ENCODE peak calls at places on chromosomes 5 and 9, in nine cellular contexts. One of them, this sample, is unnamed.
A peak's percentile ranks its signal among the peaks of the same experiment; 100 is the strongest.

GRCh38 chr5:176407456-176408244 is 8.7 kb downstream of the CLTB start:
- DNase-seq in neuronal stem cell: no peak
- DNase-seq in NCI-H69: no peak
- DNase-seq in IMR-90: no peak
- DNase-seq in HEK293T: no peak
- DNase-seq in neural crest cell: no peak
- DNase-seq in stimulated activated naive B cell treated with anti-CD40 and anti-IgM and Interleukin-4, amounts not matched to agents 10 μg/mL and 1 μg/mL and 100 μg/mL, for 72 hours: no peak
- DNase-seq in stimulated activated CD8-positive, alpha-beta memory T cell treated with anti-CD3 and anti-CD28 coated beads, Interleukin-12 subunit alpha, Interleukin-12 subunit beta, amount 100 ng/mL, for 1 hour: no peak
- DNase-seq in activated CD4-positive, alpha-beta T cell treated with anti-CD3 and anti-CD28 coated beads, Interleukin-2, amount 10 ng/mL, durations not matched to agents 7 days and 5 days: no peak
- DNase-seq in this sample: no peak

GRCh38 chr9:109232449-109232848 is 65.4 kb upstream of the FRRS1L start:
- DNase-seq in neuronal stem cell: no peak
- DNase-seq in NCI-H69: no peak
- DNase-seq in IMR-90: peak; percentile 61
- DNase-seq in HEK293T: no peak
- DNase-seq in neural crest cell: no peak
- DNase-seq in stimulated activated naive B cell treated with anti-CD40 and anti-IgM and Interleukin-4, amounts not matched to agents 10 μg/mL and 1 μg/mL and 100 μg/mL, for 72 hours: no peak
- DNase-seq in stimulated activated CD8-positive, alpha-beta memory T cell treated with anti-CD3 and anti-CD28 coated beads, Interleukin-12 subunit alpha, Interleukin-12 subunit beta, amount 100 ng/mL, for 1 hour: no peak
- DNase-seq in activated CD4-positive, alpha-beta T cell treated with anti-CD3 and anti-CD28 coated beads, Interleukin-2, amount 10 ng/mL, durations not matched to agents 7 days and 5 days: no peak
- DNase-seq in this sample: no peak

GRCh38 chr5:7434937-7435336 is 39.0 kb downstream of the ADCY2 start:
- DNase-seq in neuronal stem cell: no peak
- DNase-seq in NCI-H69: no peak
- DNase-seq in IMR-90: no peak
- DNase-seq in HEK293T: no peak
- DNase-seq in neural crest cell: no peak
- DNase-seq in stimulated activated naive B cell treated with anti-CD40 and anti-IgM and Interleukin-4, amounts not matched to agents 10 μg/mL and 1 μg/mL and 100 μg/mL, for 72 hours: no peak
- DNase-seq in stimulated activated CD8-positive, alpha-beta memory T cell treated with anti-CD3 and anti-CD28 coated beads, Interleukin-12 subunit alpha, Interleukin-12 subunit beta, amount 100 ng/mL, for 1 hour: no peak
- DNase-seq in activated CD4-positive, alpha-beta T cell treated with anti-CD3 and anti-CD28 coated beads, Interleukin-2, amount 10 ng/mL, durations not matched to agents 7 days and 5 days: no peak
- DNase-seq in this sample: no peak

GRCh38 chr5:180379355-180380070 is 26.4 kb upstream of the GFPT2 start:
- DNase-seq in neuronal stem cell: no peak
- DNase-seq in NCI-H69: no peak
- DNase-seq in IMR-90: no peak
- DNase-seq in HEK293T: no peak
- DNase-seq in neural crest cell: no peak
- DNase-seq in stimulated activated naive B cell treated with anti-CD40 and anti-IgM and Interleukin-4, amounts not matched to agents 10 μg/mL and 1 μg/mL and 100 μg/mL, for 72 hours: no peak
- DNase-seq in stimulated activated CD8-positive, alpha-beta memory T cell treated with anti-CD3 and anti-CD28 coated beads, Interleukin-12 subunit alpha, Interleukin-12 subunit beta, amount 100 ng/mL, for 1 hour: no peak
- DNase-seq in activated CD4-positive, alpha-beta T cell treated with anti-CD3 and anti-CD28 coated beads, Interleukin-2, amount 10 ng/mL, durations not matched to agents 7 days and 5 days: no peak
- DNase-seq in this sample: no peak

GRCh38 chr5:83473344-83474169 is 2.0 kb downstream of the VCAN start:
- DNase-seq in neuronal stem cell: peak; percentile 97
- DNase-seq in NCI-H69: peak; percentile 89
- DNase-seq in IMR-90: peak; percentile 98
- DNase-seq in HEK293T: peak; percentile 85
- DNase-seq in neural crest cell: peak; percentile 95
- DNase-seq in stimulated activated naive B cell treated with anti-CD40 and anti-IgM and Interleukin-4, amounts not matched to agents 10 μg/mL and 1 μg/mL and 100 μg/mL, for 72 hours: peak; percentile 54
- DNase-seq in stimulated activated CD8-positive, alpha-beta memory T cell treated with anti-CD3 and anti-CD28 coated beads, Interleukin-12 subunit alpha, Interleukin-12 subunit beta, amount 100 ng/mL, for 1 hour: no peak
- DNase-seq in activated CD4-positive, alpha-beta T cell treated with anti-CD3 and anti-CD28 coated beads, Interleukin-2, amount 10 ng/mL, durations not matched to agents 7 days and 5 days: peak; percentile 55
- DNase-seq in this sample: peak; percentile 93

GRCh38 chr5:119860463-119860862 is 231.1 kb downstream of the FAM170A start:
- DNase-seq in neuronal stem cell: no peak
- DNase-seq in NCI-H69: no peak
- DNase-seq in IMR-90: no peak
- DNase-seq in HEK293T: no peak
- DNase-seq in neural crest cell: no peak
- DNase-seq in stimulated activated naive B cell treated with anti-CD40 and anti-IgM and Interleukin-4, amounts not matched to agents 10 μg/mL and 1 μg/mL and 100 μg/mL, for 72 hours: no peak
- DNase-seq in stimulated activated CD8-positive, alpha-beta memory T cell treated with anti-CD3 and anti-CD28 coated beads, Interleukin-12 subunit alpha, Interleukin-12 subunit beta, amount 100 ng/mL, for 1 hour: no peak
- DNase-seq in activated CD4-positive, alpha-beta T cell treated with anti-CD3 and anti-CD28 coated beads, Interleukin-2, amount 10 ng/mL, durations not matched to agents 7 days and 5 days: no peak
- DNase-seq in this sample: no peak

GRCh38 chr5:128667751-128668150 is 129.7 kb upstream of the FBN2 start:
- DNase-seq in neuronal stem cell: no peak
- DNase-seq in NCI-H69: no peak
- DNase-seq in IMR-90: no peak
- DNase-seq in HEK293T: no peak
- DNase-seq in neural crest cell: no peak
- DNase-seq in stimulated activated naive B cell treated with anti-CD40 and anti-IgM and Interleukin-4, amounts not matched to agents 10 μg/mL and 1 μg/mL and 100 μg/mL, for 72 hours: no peak
- DNase-seq in stimulated activated CD8-positive, alpha-beta memory T cell treated with anti-CD3 and anti-CD28 coated beads, Interleukin-12 subunit alpha, Interleukin-12 subunit beta, amount 100 ng/mL, for 1 hour: no peak
- DNase-seq in activated CD4-positive, alpha-beta T cell treated with anti-CD3 and anti-CD28 coated beads, Interleukin-2, amount 10 ng/mL, durations not matched to agents 7 days and 5 days: no peak
- DNase-seq in this sample: no peak

GRCh38 chr9:33649463-33649862 is 125.4 kb downstream of the ANKRD18B start:
- DNase-seq in neuronal stem cell: no peak
- DNase-seq in NCI-H69: no peak
- DNase-seq in IMR-90: no peak
- DNase-seq in HEK293T: no peak
- DNase-seq in neural crest cell: no peak
- DNase-seq in stimulated activated naive B cell treated with anti-CD40 and anti-IgM and Interleukin-4, amounts not matched to agents 10 μg/mL and 1 μg/mL and 100 μg/mL, for 72 hours: no peak
- DNase-seq in stimulated activated CD8-positive, alpha-beta memory T cell treated with anti-CD3 and anti-CD28 coated beads, Interleukin-12 subunit alpha, Interleukin-12 subunit beta, amount 100 ng/mL, for 1 hour: no peak
- DNase-seq in activated CD4-positive, alpha-beta T cell treated with anti-CD3 and anti-CD28 coated beads, Interleukin-2, amount 10 ng/mL, durations not matched to agents 7 days and 5 days: peak; percentile 17
- DNase-seq in this sample: no peak

GRCh38 chr9:7671847-7672246 is 127.7 kb downstream of the DMAC1 start:
- DNase-seq in neuronal stem cell: no peak
- DNase-seq in NCI-H69: no peak
- DNase-seq in IMR-90: no peak
- DNase-seq in HEK293T: no peak
- DNase-seq in neural crest cell: no peak
- DNase-seq in stimulated activated naive B cell treated with anti-CD40 and anti-IgM and Interleukin-4, amounts not matched to agents 10 μg/mL and 1 μg/mL and 100 μg/mL, for 72 hours: no peak
- DNase-seq in stimulated activated CD8-positive, alpha-beta memory T cell treated with anti-CD3 and anti-CD28 coated beads, Interleukin-12 subunit alpha, Interleukin-12 subunit beta, amount 100 ng/mL, for 1 hour: no peak
- DNase-seq in activated CD4-positive, alpha-beta T cell treated with anti-CD3 and anti-CD28 coated beads, Interleukin-2, amount 10 ng/mL, durations not matched to agents 7 days and 5 days: no peak
- DNase-seq in this sample: no peak

GRCh38 chr5:117738571-117738970 is 1163.9 kb upstream of the SEMA6A start:
- DNase-seq in neuronal stem cell: no peak
- DNase-seq in NCI-H69: peak; percentile 31
- DNase-seq in IMR-90: no peak
- DNase-seq in HEK293T: no peak
- DNase-seq in neural crest cell: no peak
- DNase-seq in stimulated activated naive B cell treated with anti-CD40 and anti-IgM and Interleukin-4, amounts not matched to agents 10 μg/mL and 1 μg/mL and 100 μg/mL, for 72 hours: no peak
- DNase-seq in stimulated activated CD8-positive, alpha-beta memory T cell treated with anti-CD3 and anti-CD28 coated beads, Interleukin-12 subunit alpha, Interleukin-12 subunit beta, amount 100 ng/mL, for 1 hour: no peak
- DNase-seq in activated CD4-positive, alpha-beta T cell treated with anti-CD3 and anti-CD28 coated beads, Interleukin-2, amount 10 ng/mL, durations not matched to agents 7 days and 5 days: no peak
- DNase-seq in this sample: no peak

GRCh38 chr5:123089971-123090640 is 1.1 kb downstream of the PRDM6 start:
- DNase-seq in neuronal stem cell: no peak
- DNase-seq in NCI-H69: peak; percentile 80
- DNase-seq in IMR-90: peak; percentile 27
- DNase-seq in HEK293T: peak; percentile 26
- DNase-seq in neural crest cell: peak; percentile 34
- DNase-seq in stimulated activated naive B cell treated with anti-CD40 and anti-IgM and Interleukin-4, amounts not matched to agents 10 μg/mL and 1 μg/mL and 100 μg/mL, for 72 hours: no peak
- DNase-seq in stimulated activated CD8-positive, alpha-beta memory T cell treated with anti-CD3 and anti-CD28 coated beads, Interleukin-12 subunit alpha, Interleukin-12 subunit beta, amount 100 ng/mL, for 1 hour: no peak
- DNase-seq in activated CD4-positive, alpha-beta T cell treated with anti-CD3 and anti-CD28 coated beads, Interleukin-2, amount 10 ng/mL, durations not matched to agents 7 days and 5 days: no peak
- DNase-seq in this sample: no peak

GRCh38 chr5:133612021-133612860 is at the start of gene FSTL4:
- DNase-seq in neuronal stem cell: peak; percentile 33
- DNase-seq in NCI-H69: peak; percentile 96
- DNase-seq in IMR-90: no peak
- DNase-seq in HEK293T: peak; percentile 55
- DNase-seq in neural crest cell: peak; percentile 15
- DNase-seq in stimulated activated naive B cell treated with anti-CD40 and anti-IgM and Interleukin-4, amounts not matched to agents 10 μg/mL and 1 μg/mL and 100 μg/mL, for 72 hours: peak; percentile 32
- DNase-seq in stimulated activated CD8-positive, alpha-beta memory T cell treated with anti-CD3 and anti-CD28 coated beads, Interleukin-12 subunit alpha, Interleukin-12 subunit beta, amount 100 ng/mL, for 1 hour: no peak
- DNase-seq in activated CD4-positive, alpha-beta T cell treated with anti-CD3 and anti-CD28 coated beads, Interleukin-2, amount 10 ng/mL, durations not matched to agents 7 days and 5 days: no peak
- DNase-seq in this sample: no peak

GRCh38 chr5:30659417-30659816 is 534.1 kb upstream of the CDH6 start:
- DNase-seq in neuronal stem cell: no peak
- DNase-seq in NCI-H69: no peak
- DNase-seq in IMR-90: no peak
- DNase-seq in HEK293T: no peak
- DNase-seq in neural crest cell: no peak
- DNase-seq in stimulated activated naive B cell treated with anti-CD40 and anti-IgM and Interleukin-4, amounts not matched to agents 10 μg/mL and 1 μg/mL and 100 μg/mL, for 72 hours: no peak
- DNase-seq in stimulated activated CD8-positive, alpha-beta memory T cell treated with anti-CD3 and anti-CD28 coated beads, Interleukin-12 subunit alpha, Interleukin-12 subunit beta, amount 100 ng/mL, for 1 hour: no peak
- DNase-seq in activated CD4-positive, alpha-beta T cell treated with anti-CD3 and anti-CD28 coated beads, Interleukin-2, amount 10 ng/mL, durations not matched to agents 7 days and 5 days: no peak
- DNase-seq in this sample: no peak

GRCh38 chr5:115440782-115441451 is 103.7 kb downstream of the FEM1C start:
- DNase-seq in neuronal stem cell: no peak
- DNase-seq in NCI-H69: peak; percentile 56
- DNase-seq in IMR-90: no peak
- DNase-seq in HEK293T: no peak
- DNase-seq in neural crest cell: no peak
- DNase-seq in stimulated activated naive B cell treated with anti-CD40 and anti-IgM and Interleukin-4, amounts not matched to agents 10 μg/mL and 1 μg/mL and 100 μg/mL, for 72 hours: no peak
- DNase-seq in stimulated activated CD8-positive, alpha-beta memory T cell treated with anti-CD3 and anti-CD28 coated beads, Interleukin-12 subunit alpha, Interleukin-12 subunit beta, amount 100 ng/mL, for 1 hour: no peak
- DNase-seq in activated CD4-positive, alpha-beta T cell treated with anti-CD3 and anti-CD28 coated beads, Interleukin-2, amount 10 ng/mL, durations not matched to agents 7 days and 5 days: no peak
- DNase-seq in this sample: no peak

GRCh38 chr5:151571270-151572173 is 19.6 kb downstream of the FAT2 start:
- DNase-seq in neuronal stem cell: no peak
- DNase-seq in NCI-H69: peak; percentile 8
- DNase-seq in IMR-90: no peak
- DNase-seq in HEK293T: no peak
- DNase-seq in neural crest cell: no peak
- DNase-seq in stimulated activated naive B cell treated with anti-CD40 and anti-IgM and Interleukin-4, amounts not matched to agents 10 μg/mL and 1 μg/mL and 100 μg/mL, for 72 hours: no peak
- DNase-seq in stimulated activated CD8-positive, alpha-beta memory T cell treated with anti-CD3 and anti-CD28 coated beads, Interleukin-12 subunit alpha, Interleukin-12 subunit beta, amount 100 ng/mL, for 1 hour: no peak
- DNase-seq in activated CD4-positive, alpha-beta T cell treated with anti-CD3 and anti-CD28 coated beads, Interleukin-2, amount 10 ng/mL, durations not matched to agents 7 days and 5 days: no peak
- DNase-seq in this sample: no peak

GRCh38 chr9:91395553-91396470 is 27.8 kb downstream of the NFIL3 start:
- DNase-seq in neuronal stem cell: no peak
- DNase-seq in NCI-H69: no peak
- DNase-seq in IMR-90: peak; percentile 93
- DNase-seq in HEK293T: no peak
- DNase-seq in neural crest cell: no peak
- DNase-seq in stimulated activated naive B cell treated with anti-CD40 and anti-IgM and Interleukin-4, amounts not matched to agents 10 μg/mL and 1 μg/mL and 100 μg/mL, for 72 hours: no peak
- DNase-seq in stimulated activated CD8-positive, alpha-beta memory T cell treated with anti-CD3 and anti-CD28 coated beads, Interleukin-12 subunit alpha, Interleukin-12 subunit beta, amount 100 ng/mL, for 1 hour: no peak
- DNase-seq in activated CD4-positive, alpha-beta T cell treated with anti-CD3 and anti-CD28 coated beads, Interleukin-2, amount 10 ng/mL, durations not matched to agents 7 days and 5 days: peak; percentile 43
- DNase-seq in this sample: no peak

GRCh38 chr9:113999256-114000062 is 78.6 kb downstream of the AMBP start:
- DNase-seq in neuronal stem cell: no peak
- DNase-seq in NCI-H69: no peak
- DNase-seq in IMR-90: no peak
- DNase-seq in HEK293T: no peak
- DNase-seq in neural crest cell: no peak
- DNase-seq in stimulated activated naive B cell treated with anti-CD40 and anti-IgM and Interleukin-4, amounts not matched to agents 10 μg/mL and 1 μg/mL and 100 μg/mL, for 72 hours: no peak
- DNase-seq in stimulated activated CD8-positive, alpha-beta memory T cell treated with anti-CD3 and anti-CD28 coated beads, Interleukin-12 subunit alpha, Interleukin-12 subunit beta, amount 100 ng/mL, for 1 hour: no peak
- DNase-seq in activated CD4-positive, alpha-beta T cell treated with anti-CD3 and anti-CD28 coated beads, Interleukin-2, amount 10 ng/mL, durations not matched to agents 7 days and 5 days: peak; percentile 3
- DNase-seq in this sample: no peak

GRCh38 chr5:159416438-159416837 is 86.2 kb upstream of the IL12B start:
- DNase-seq in neuronal stem cell: no peak
- DNase-seq in NCI-H69: no peak
- DNase-seq in IMR-90: no peak
- DNase-seq in HEK293T: no peak
- DNase-seq in neural crest cell: no peak
- DNase-seq in stimulated activated naive B cell treated with anti-CD40 and anti-IgM and Interleukin-4, amounts not matched to agents 10 μg/mL and 1 μg/mL and 100 μg/mL, for 72 hours: no peak
- DNase-seq in stimulated activated CD8-positive, alpha-beta memory T cell treated with anti-CD3 and anti-CD28 coated beads, Interleukin-12 subunit alpha, Interleukin-12 subunit beta, amount 100 ng/mL, for 1 hour: no peak
- DNase-seq in activated CD4-positive, alpha-beta T cell treated with anti-CD3 and anti-CD28 coated beads, Interleukin-2, amount 10 ng/mL, durations not matched to agents 7 days and 5 days: no peak
- DNase-seq in this sample: no peak

GRCh38 chr9:126933334-126933980 is 18.9 kb downstream of the RALGPS1 start:
- DNase-seq in neuronal stem cell: no peak
- DNase-seq in NCI-H69: no peak
- DNase-seq in IMR-90: no peak
- DNase-seq in HEK293T: no peak
- DNase-seq in neural crest cell: no peak
- DNase-seq in stimulated activated naive B cell treated with anti-CD40 and anti-IgM and Interleukin-4, amounts not matched to agents 10 μg/mL and 1 μg/mL and 100 μg/mL, for 72 hours: no peak
- DNase-seq in stimulated activated CD8-positive, alpha-beta memory T cell treated with anti-CD3 and anti-CD28 coated beads, Interleukin-12 subunit alpha, Interleukin-12 subunit beta, amount 100 ng/mL, for 1 hour: no peak
- DNase-seq in activated CD4-positive, alpha-beta T cell treated with anti-CD3 and anti-CD28 coated beads, Interleukin-2, amount 10 ng/mL, durations not matched to agents 7 days and 5 days: no peak
- DNase-seq in this sample: no peak